ENCODE peak calls at places on chromosomes 3 and 15, in six cellular contexts. V is ecto neural progenitor cell, L is HEK293T, N is EL, F is H54, Z is amygdala. U is an unnamed sample.

GRCh38 chr3:87624860-87625259 is 348.5 kb upstream of the POU1F1 start:
- DNase-seq in V (no peak), L (no peak), N (no peak), F (no peak), Z (no peak), U (no peak)

GRCh38 chr15:39338251-39338650 is 242.6 kb upstream of the THBS1 start:
- DNase-seq in V (no peak), L (no peak), N (no peak), F (no peak), Z (no peak), U (peak)

GRCh38 chr15:61228025-61228901 is 839 bp downstream of the RORA start:
- DNase-seq in V (peak), L (no peak), N (peak), F (no peak), Z (no peak), U (peak)

GRCh38 chr3:138712086-138712485 is 103.5 kb downstream of the FAIM start:
- DNase-seq in V (no peak), L (no peak), N (no peak), F (no peak), Z (no peak), U (no peak)

GRCh38 chr15:49199666-49200065 is 29.6 kb downstream of the GALK2 start:
- DNase-seq in V (no peak), L (no peak), N (peak), F (no peak), Z (no peak), U (no peak)

GRCh38 chr3:171970301-171970788 is 69.0 kb upstream of the FNDC3B start:
- DNase-seq in V (no peak), L (no peak), N (peak), F (no peak), Z (no peak), U (no peak)

GRCh38 chr15:39591896-39592315 is 11.0 kb downstream of the THBS1 start:
- DNase-seq in V (no peak), L (no peak), N (peak), F (no peak), Z (no peak), U (no peak)

GRCh38 chr3:115550285-115550741 is 73.0 kb upstream of the GAP43 start:
- DNase-seq in V (no peak), L (no peak), N (no peak), F (no peak), Z (no peak), U (peak)

GRCh38 chr3:113516115-113516505 is 1.2 kb upstream of the SPICE1 start:
- DNase-seq in V (no peak), L (no peak), N (no peak), F (no peak), Z (no peak), U (no peak)

GRCh38 chr3:27166888-27167287 is 202.3 kb downstream of the NEK10 start:
- DNase-seq in V (no peak), L (no peak), N (peak), F (peak), Z (peak), U (peak)

GRCh38 chr3:30751610-30752299 is 142.7 kb downstream of the GADL1 start:
- DNase-seq in V (peak), L (peak), N (peak), F (no peak), Z (peak), U (no peak)

GRCh38 chr3:177551431-177551836 is 354.2 kb upstream of the TBL1XR1 start:
- DNase-seq in V (no peak), L (no peak), N (no peak), F (no peak), Z (no peak), U (no peak)

GRCh38 chr3:114214542-114215341 is 22.6 kb downstream of the ZNF80 start:
- DNase-seq in V (no peak), L (no peak), N (no peak), F (no peak), Z (no peak), U (no peak)

GRCh38 chr15:101047301-101047781 is 128.2 kb downstream of the LRRK1 start:
- DNase-seq in V (peak), L (no peak), N (no peak), F (no peak), Z (no peak), U (no peak)

GRCh38 chr3:176160997-176161396 is 1036.3 kb downstream of the TBL1XR1 start:
- DNase-seq in V (no peak), L (no peak), N (no peak), F (no peak), Z (no peak), U (no peak)

GRCh38 chr3:147008886-147009285 is 397.5 kb downstream of the ZIC4 start:
- DNase-seq in V (no peak), L (no peak), N (peak), F (no peak), Z (no peak), U (peak)

GRCh38 chr3:197186887-197187588 is 111.4 kb downstream of the DLG1 start:
- DNase-seq in V (no peak), L (peak), N (peak), F (no peak), Z (no peak), U (peak)

GRCh38 chr15:83053151-83053550 is 13.9 kb downstream of the BTBD1 start:
- DNase-seq in V (no peak), L (no peak), N (peak), F (peak), Z (no peak), U (peak)